ENCODE peak calls at places on chromosomes 11 and 22, in seven cellular contexts. Y is MM.1S, I is neural crest cell, E is B cell, M is A549, C is BJ, P is WTC11. Q is an unnamed sample.

GRCh38 chr11:9132203-9132878 is 40.9 kb upstream of the SCUBE2 start:
- DNase-seq in Y (no peak), I (no peak), E (no peak), M (no peak), C (no peak), P (no peak), Q (peak; percentile 26)

GRCh38 chr11:67179892-67180490 is 60.9 kb downstream of the KDM2A start:
- DNase-seq in Y (no peak), I (no peak), E (no peak), M (no peak), C (no peak), P (no peak), Q (no peak)

GRCh38 chr11:123561046-123561781 is 93.2 kb downstream of the SCN3B start:
- DNase-seq in Y (no peak), I (no peak), E (no peak), M (no peak), C (no peak), P (peak; percentile 49), Q (no peak)

GRCh38 chr11:47185305-47186075 is 744 bp downstream of the PACSIN3 start:
- DNase-seq in Y (no peak), I (no peak), E (no peak), M (no peak), C (no peak), P (peak; percentile 89), Q (no peak)

GRCh38 chr22:26066534-26066933 is 102.7 kb upstream of the SEZ6L start:
- DNase-seq in Y (no peak), I (peak; percentile 28), E (no peak), M (no peak), C (no peak), P (peak; percentile 34), Q (no peak)

GRCh38 chr11:64850979-64851567 is 6.6 kb upstream of the CDC42BPG start:
- DNase-seq in Y (peak; percentile 95), I (no peak), E (peak; percentile 90), M (no peak), C (no peak), P (peak; percentile 58), Q (peak; percentile 88)

GRCh38 chr11:88281317-88281712 is 56.2 kb downstream of the CTSC start:
- DNase-seq in Y (no peak), I (no peak), E (no peak), M (no peak), C (no peak), P (no peak), Q (no peak)

GRCh38 chr22:43521716-43522115 is 109.9 kb downstream of the MPPED1 start:
- DNase-seq in Y (no peak), I (no peak), E (no peak), M (peak; percentile 9), C (no peak), P (no peak), Q (no peak)

GRCh38 chr22:17085277-17086091 is 684 bp downstream of the IL17RA start:
- DNase-seq in Y (no peak), I (no peak), E (peak; percentile 51), M (no peak), C (no peak), P (peak; percentile 25), Q (no peak)

GRCh38 chr11:69137148-69137844 is 18.4 kb upstream of the SMIM38 start:
- DNase-seq in Y (no peak), I (no peak), E (no peak), M (no peak), C (no peak), P (no peak), Q (no peak)

GRCh38 chr11:24386551-24387404 is 110.1 kb upstream of the LUZP2 start:
- DNase-seq in Y (peak; percentile 21), I (no peak), E (no peak), M (no peak), C (no peak), P (no peak), Q (no peak)

GRCh38 chr22:46084943-46085830 is 65.1 kb upstream of the PPARA start:
- DNase-seq in Y (no peak), I (no peak), E (no peak), M (no peak), C (no peak), P (no peak), Q (no peak)

GRCh38 chr22:50481440-50482106 is at the start of gene ADM2:
- DNase-seq in Y (no peak), I (peak; percentile 37), E (peak; percentile 70), M (peak; percentile 47), C (no peak), P (peak; percentile 87), Q (peak; percentile 80)

GRCh38 chr11:60925685-60926267 is 1.5 kb downstream of the TMEM132A start:
- DNase-seq in Y (no peak), I (no peak), E (no peak), M (peak; percentile 81), C (no peak), P (no peak), Q (peak; percentile 38)

GRCh38 chr22:43826142-43827093 is 14.3 kb upstream of the EFCAB6 start:
- DNase-seq in Y (peak; percentile 22), I (no peak), E (no peak), M (peak; percentile 33), C (no peak), P (no peak), Q (peak; percentile 23)

GRCh38 chr11:20599424-20600346 is at the start of gene SLC6A5:
- DNase-seq in Y (peak; percentile 69), I (peak; percentile 75), E (no peak), M (peak; percentile 24), C (no peak), P (peak; percentile 93), Q (peak; percentile 53)

GRCh38 chr22:50268655-50269113 is 1.5 kb downstream of the MAPK11 start:
- DNase-seq in Y (no peak), I (no peak), E (no peak), M (no peak), C (no peak), P (no peak), Q (no peak)

GRCh38 chr11:72541224-72541974 is 107.1 kb upstream of the CLPB start:
- DNase-seq in Y (no peak), I (no peak), E (no peak), M (no peak), C (no peak), P (no peak), Q (no peak)

DNA sequence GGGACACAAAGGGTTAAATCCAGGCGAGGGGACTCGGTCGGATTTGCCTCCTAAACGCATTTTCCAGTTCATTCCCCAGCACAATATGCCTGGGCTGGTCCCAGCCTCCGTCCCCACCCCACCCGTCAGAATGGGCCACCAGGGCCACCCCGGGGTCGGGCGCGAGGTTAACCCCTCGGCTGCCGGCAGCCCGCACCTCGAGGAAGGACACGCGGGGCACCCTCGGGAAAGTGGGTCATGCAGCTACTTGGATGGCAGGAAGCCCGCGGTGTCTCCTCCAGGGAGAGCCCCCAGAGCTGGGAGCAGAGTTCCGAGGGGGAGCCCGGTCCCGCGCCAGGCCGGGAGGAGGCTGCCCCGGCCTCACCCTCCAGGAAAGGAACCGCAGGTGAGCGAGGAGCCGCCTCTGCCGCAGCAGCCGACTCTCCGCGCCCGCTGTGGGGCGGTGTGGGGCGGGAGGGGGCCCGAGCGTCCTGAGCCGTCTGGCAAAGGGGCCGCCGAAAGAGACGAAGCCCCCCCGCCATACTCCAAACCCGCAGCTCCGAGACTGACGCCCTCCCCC is 1.4 kb downstream of the NECTIN1 start:
- DNase-seq in Y (peak; percentile 47), I (peak; percentile 58), E (peak; percentile 59), M (peak; percentile 51), C (no peak), P (peak; percentile 47), Q (peak; percentile 77)
- TF ChIP-seq CTCF in Y (peak; percentile 40), I (peak; percentile 47), E (peak; percentile 28), M (peak; percentile 25), C (peak; percentile 44), P (no peak), Q (peak; percentile 27)

DNA sequence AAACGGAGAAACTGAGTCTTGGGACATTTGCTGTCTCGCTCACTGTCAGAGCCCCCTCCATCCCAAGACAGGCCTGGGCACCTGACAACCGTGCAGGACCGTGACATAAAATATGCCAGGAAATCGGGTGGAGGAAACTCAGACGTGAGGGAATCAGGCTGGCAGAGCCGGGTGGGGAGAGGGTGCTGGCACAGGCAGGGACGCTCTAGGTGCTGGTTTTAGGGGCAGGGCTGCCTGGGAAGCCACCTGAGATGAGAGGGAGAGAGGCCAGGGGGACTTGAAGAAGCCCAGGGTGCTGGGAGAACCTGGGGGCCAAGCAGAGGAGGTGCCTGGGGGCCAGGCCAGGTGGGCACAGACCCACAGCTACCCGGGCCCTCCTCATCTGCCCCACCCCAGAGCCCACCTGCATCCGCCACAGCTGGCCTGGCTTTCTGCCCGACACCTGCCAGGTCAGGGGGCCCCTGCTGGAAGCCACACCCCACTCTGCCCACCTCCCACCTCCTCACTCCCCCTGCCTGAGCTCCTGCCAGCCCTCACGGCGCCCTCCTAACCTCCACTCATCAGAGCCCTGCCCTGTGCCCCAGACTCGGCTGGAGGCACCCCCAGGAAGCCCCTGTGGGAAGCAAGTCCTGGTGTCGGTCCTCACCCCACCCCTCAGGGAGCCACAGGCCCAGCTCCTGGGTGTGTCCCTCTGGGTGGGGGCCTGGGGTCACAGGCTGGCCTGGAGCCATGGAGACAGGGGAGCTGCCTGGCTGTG is 27.3 kb upstream of the MUC5AC start:
- DNase-seq in Y (no peak), I (no peak), E (no peak), M (no peak), C (no peak), P (no peak), Q (no peak)
- TF ChIP-seq CTCF in Y (no peak), I (no peak), E (no peak), M (no peak), C (no peak), P (no peak), Q (no peak)

DNA sequence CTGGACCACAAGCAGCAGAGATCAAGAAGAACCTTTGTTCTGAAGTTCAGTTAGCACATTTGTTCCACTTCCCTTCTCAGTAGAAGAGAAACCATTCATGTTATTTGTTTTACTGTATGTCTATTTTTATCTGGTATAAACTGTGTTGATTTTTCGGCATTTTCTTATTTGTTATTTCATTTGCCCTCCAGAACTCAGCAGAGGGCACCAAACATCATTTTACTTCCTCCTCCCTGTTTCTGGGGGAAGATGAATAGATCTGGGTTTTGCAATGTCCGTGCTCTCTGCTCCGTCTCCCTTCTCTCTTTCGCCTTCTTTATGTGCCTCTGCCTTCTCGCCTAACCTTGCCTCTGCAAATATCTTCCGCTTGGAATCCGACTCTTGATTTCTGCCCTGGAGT is 366.9 kb downstream of the NTM start:
- DNase-seq in Y (no peak), I (no peak), E (no peak), M (no peak), C (no peak), P (no peak), Q (no peak)
- TF ChIP-seq CTCF in Y (no peak), I (no peak), E (no peak), M (no peak), C (peak; percentile 15), P (no peak), Q (no peak)

DNA sequence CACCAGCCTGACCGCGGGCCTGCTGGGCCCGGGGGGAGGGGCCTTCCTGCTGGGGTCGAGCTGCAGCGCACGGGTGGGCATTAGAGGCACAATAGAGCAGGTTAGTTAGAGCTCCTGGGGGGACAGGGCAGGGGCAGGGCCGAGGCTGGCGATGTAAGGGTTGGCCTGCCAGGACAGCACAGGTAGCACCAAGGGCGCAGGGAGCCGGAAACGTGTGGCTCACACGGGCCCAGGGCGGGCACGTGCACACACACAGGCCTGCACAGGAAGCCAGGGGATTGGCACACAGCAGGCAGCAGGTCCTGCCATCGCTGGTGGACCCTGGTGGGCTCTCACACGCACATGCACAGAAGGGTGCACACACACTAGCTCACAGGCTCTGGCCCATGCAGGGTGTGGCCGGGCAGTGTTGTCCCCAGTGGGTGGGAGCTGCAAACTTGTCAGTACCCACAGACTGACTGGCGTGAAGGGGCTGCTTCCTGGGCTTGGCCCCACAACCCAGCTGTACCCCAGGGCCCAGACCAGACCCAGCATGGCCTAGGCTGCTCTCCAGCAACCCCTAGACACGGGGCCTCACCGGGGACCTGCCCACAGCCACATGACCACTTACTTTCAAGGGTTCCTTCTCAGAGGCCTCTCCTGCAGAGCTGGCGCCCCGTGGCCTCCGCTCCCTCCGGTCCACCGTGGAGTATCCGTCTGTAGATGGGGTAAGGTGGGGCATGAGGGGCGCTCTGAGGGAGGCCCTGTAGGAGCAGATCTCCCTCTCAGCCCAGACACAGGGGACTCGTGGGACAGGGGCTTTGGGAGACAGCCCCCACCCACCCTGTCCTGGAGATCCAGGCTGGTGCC is 29.9 kb upstream of the TXNRD2 start:
- DNase-seq in Y (no peak), I (no peak), E (no peak), M (no peak), C (no peak), P (no peak), Q (no peak)
- TF ChIP-seq CTCF in Y (no peak), I (no peak), E (no peak), M (no peak), C (no peak), P (no peak), Q (no peak)